ENCODE peak calls at places on chromosomes 6 and 20, in eight cellular contexts. Y is K562; A is non-pigmented ciliary epithelial cell; S is stimulated activated CD4-positive, alpha-beta T cell treated with anti-CD3 and anti-CD28 coated beads, Interleukin-4, amount 100 ng/mL, for 24 hours; O is T47D; E is NAMALWA; K is T-cell; G is NCI-H1092. P is an unnamed sample.

GRCh38 chr6:11747021-11747420 is 31.6 kb downstream of the ADTRP start:
- DNase-seq in G (no peak), A (no peak), S (no peak), O (no peak), Y (no peak), E (no peak), K (no peak), P (no peak)

GRCh38 chr6:151325075-151326050 is 66.0 kb downstream of the ZBTB2 start:
- DNase-seq in A (no peak), E (no peak), K (no peak), G (no peak), Y (no peak), O (peak; percentile 53), S (peak; percentile 15), P (peak; percentile 19)

GRCh38 chr6:136547336-136547735 is 2.9 kb downstream of the MAP7 start:
- DNase-seq in O (peak; percentile 59), K (no peak), Y (no peak), S (no peak), G (no peak), A (no peak), E (peak; percentile 34), P (no peak)

GRCh38 chr6:110042670-110043296 is 64.7 kb downstream of the GPR6 start:
- DNase-seq in K (no peak), O (no peak), Y (no peak), G (no peak), S (no peak), E (no peak), A (no peak), P (no peak)

GRCh38 chr6:36954262-36954931 is at the start of gene PI16:
- DNase-seq in E (no peak), O (no peak), K (no peak), S (no peak), Y (peak; percentile 81), A (no peak), G (no peak), P (no peak)

GRCh38 chr20:2421247-2421646 is 40.5 kb downstream of the TGM6 start:
- DNase-seq in G (no peak), A (no peak), Y (no peak), K (no peak), O (peak; percentile 42), S (no peak), E (no peak), P (no peak)

GRCh38 chr6:14129572-14129971 is 12.0 kb downstream of the CD83 start:
- DNase-seq in A (peak; percentile 43), S (peak; percentile 22), Y (peak; percentile 61), O (peak; percentile 75), G (no peak), E (peak; percentile 51), K (peak; percentile 7), P (no peak)

GRCh38 chr6:12342664-12343063 is 52.5 kb downstream of the EDN1 start:
- DNase-seq in A (no peak), O (no peak), E (no peak), Y (no peak), G (no peak), K (no peak), S (no peak), P (no peak)

GRCh38 chr6:24666097-24666615 is 543 bp downstream of the TDP2 start:
- DNase-seq in K (no peak), Y (peak; percentile 40), G (no peak), E (peak; percentile 13), S (peak; percentile 49), O (peak; percentile 29), A (no peak), P (no peak)

GRCh38 chr20:63664143-63664851 is 6.2 kb downstream of the RTEL1 start:
- DNase-seq in Y (no peak), E (no peak), O (no peak), A (no peak), K (no peak), S (no peak), G (no peak), P (no peak)

GRCh38 chr6:13398421-13398994 is 70.2 kb upstream of the TBC1D7 start:
- DNase-seq in K (no peak), A (no peak), O (no peak), S (no peak), E (no peak), Y (no peak), G (no peak), P (no peak)

GRCh38 chr20:31640259-31640658 is 2.5 kb downstream of the COX4I2 start:
- DNase-seq in S (no peak), A (no peak), G (no peak), O (no peak), E (no peak), Y (no peak), K (no peak), P (no peak)

GRCh38 chr20:32582659-32583580 is 2.2 kb downstream of the NOL4L start:
- DNase-seq in S (no peak), G (no peak), E (no peak), Y (peak; percentile 77), O (peak; percentile 31), K (no peak), A (no peak), P (peak; percentile 34)

GRCh38 chr20:23125625-23126191 is 39.6 kb upstream of the CD93 start:
- DNase-seq in G (no peak), E (peak; percentile 84), S (no peak), O (no peak), K (no peak), A (no peak), Y (no peak), P (no peak)

GRCh38 chr20:24519476-24519875 is 50.0 kb downstream of the SYNDIG1 start:
- DNase-seq in E (no peak), K (no peak), A (no peak), G (no peak), S (no peak), Y (no peak), O (no peak), P (no peak)

GRCh38 chr20:29689411-29690225 is 1567.8 kb upstream of the DEFB115 start:
- DNase-seq in O (peak; percentile 81), E (no peak), S (no peak), G (peak; percentile 37), A (no peak), Y (peak; percentile 76), K (peak; percentile 30), P (no peak)

GRCh38 chr6:38248500-38249234 is 391.1 kb downstream of the BTBD9 start:
- DNase-seq in A (no peak), O (no peak), Y (no peak), S (no peak), K (no peak), E (no peak), G (no peak), P (no peak)

GRCh38 chr6:37819802-37820712 is 530 bp downstream of the ZFAND3 start:
- DNase-seq in E (peak; percentile 46), A (no peak), G (no peak), K (peak; percentile 17), Y (peak; percentile 75), O (peak; percentile 65), S (peak; percentile 60), P (peak; percentile 34)

GRCh38 chr6:151247510-151247909 is 7.7 kb downstream of the AKAP12 start:
- DNase-seq in S (no peak), E (no peak), K (no peak), A (no peak), Y (no peak), G (no peak), O (no peak), P (no peak)

P was measured in activated B cell treated with CpG ODN at 0.5 μM for 24 hours.